ENCODE peak calls at places on chromosomes 5 and 9, in ten cellular contexts. U, O, P, B, J, N, F, M, Q and E are unnamed samples.

GRCh38 chr9:87800456-87800855 is 74.5 kb downstream of the CTSL start:
- DNase-seq in P (no peak), M (no peak), B (no peak), O (no peak), Q (no peak), U (no peak), N (no peak), J (no peak), F (no peak), E (no peak)

GRCh38 chr5:172939045-172939444 is 20.2 kb upstream of the RPL26L1 start:
- DNase-seq in J (peak; percentile 47), U (no peak), M (no peak), Q (no peak), P (no peak), F (peak; percentile 53), O (peak; percentile 44), B (no peak), N (no peak), E (no peak)

GRCh38 chr5:89117131-89117644 is 234.2 kb upstream of the MEF2C start:
- DNase-seq in Q (no peak), P (peak; percentile 7), B (no peak), U (no peak), M (no peak), O (no peak), N (no peak), J (no peak), F (no peak), E (peak; percentile 13)

GRCh38 chr5:528625-529511 is 4.6 kb upstream of the SLC9A3 start:
- DNase-seq in M (no peak), J (no peak), Q (no peak), O (no peak), N (no peak), U (peak; percentile 41), B (peak; percentile 14), P (no peak), F (peak; percentile 51), E (no peak)

GRCh38 chr5:181121675-181122561 is 9.1 kb downstream of the OR2V1 start:
- DNase-seq in F (no peak), P (no peak), O (no peak), M (no peak), Q (no peak), J (no peak), N (no peak), U (no peak), B (no peak), E (no peak)

GRCh38 chr9:104872959-104873850 is 54.8 kb downstream of the ABCA1 start:
- DNase-seq in J (peak; percentile 95), N (peak; percentile 95), B (peak; percentile 56), P (peak; percentile 96), Q (peak; percentile 48), F (no peak), U (no peak), O (no peak), M (peak; percentile 68), E (no peak)

GRCh38 chr5:92908952-92909351 is 672.1 kb downstream of the NR2F1-AS1 start:
- DNase-seq in M (no peak), P (no peak), O (no peak), U (no peak), N (no peak), F (no peak), Q (no peak), J (no peak), B (no peak), E (no peak)

GRCh38 chr9:130239741-130240241 is 25.8 kb upstream of the HMCN2 start:
- DNase-seq in B (peak; percentile 39), P (peak; percentile 19), N (no peak), O (no peak), M (no peak), U (peak; percentile 49), J (no peak), Q (no peak), F (no peak), E (no peak)

GRCh38 chr9:129247285-129248153 is 69.5 kb upstream of the IER5L start:
- DNase-seq in U (no peak), P (no peak), F (no peak), O (no peak), Q (no peak), N (no peak), M (no peak), B (peak; percentile 9), J (no peak), E (no peak)

GRCh38 chr9:82367016-82367415 is 378.4 kb downstream of the SPATA31D1 start:
- DNase-seq in N (no peak), P (no peak), O (no peak), M (no peak), J (no peak), F (no peak), Q (no peak), B (no peak), U (no peak), E (no peak)

GRCh38 chr9:82367929-82368328 is 379.4 kb downstream of the SPATA31D1 start:
- DNase-seq in F (no peak), M (no peak), Q (no peak), U (no peak), B (no peak), O (no peak), N (no peak), P (no peak), J (no peak), E (no peak)

GRCh38 chr9:82363666-82364065 is 375.1 kb downstream of the SPATA31D1 start:
- DNase-seq in P (no peak), U (no peak), B (no peak), F (no peak), N (no peak), O (no peak), J (no peak), M (no peak), Q (no peak), E (no peak)

GRCh38 chr9:82363236-82363635 is 374.7 kb downstream of the SPATA31D1 start:
- DNase-seq in P (no peak), Q (no peak), M (no peak), O (no peak), B (no peak), J (no peak), F (no peak), U (no peak), N (no peak), E (no peak)
- TF ChIP-seq CTCF in P (no peak), Q (no peak), M (no peak), O (no peak), B (no peak), J (no peak), F (no peak), U (no peak), N (no peak), E (no peak)

GRCh38 chr9:126413470-126414051 is 86.9 kb downstream of the MVB12B start:
- DNase-seq in M (no peak), Q (no peak), O (no peak), F (no peak), J (no peak), U (no peak), P (no peak), B (no peak), N (no peak), E (no peak)

GRCh38 chr9:126411948-126412284 is 85.3 kb downstream of the MVB12B start:
- DNase-seq in J (no peak), N (no peak), U (no peak), O (no peak), F (no peak), P (no peak), B (no peak), M (no peak), Q (no peak), E (no peak)

GRCh38 chr9:126412945-126413344 is 86.3 kb downstream of the MVB12B start:
- DNase-seq in J (peak; percentile 33), M (no peak), Q (no peak), B (no peak), N (no peak), P (peak; percentile 8), O (no peak), U (no peak), F (no peak), E (no peak)

GRCh38 chr9:126410229-126410628 is 83.6 kb downstream of the MVB12B start:
- DNase-seq in F (no peak), J (no peak), Q (no peak), N (no peak), B (no peak), M (no peak), P (no peak), U (no peak), O (no peak), E (no peak)

GRCh38 chr9:126411225-126411947 is 84.8 kb downstream of the MVB12B start:
- DNase-seq in P (no peak), F (no peak), B (no peak), U (no peak), M (no peak), J (peak; percentile 55), N (peak; percentile 74), Q (no peak), O (no peak), E (peak; percentile 70)
- H3K4me3 ChIP-seq in P (no peak overlapping the region), F (no peak overlapping the region), B (no peak overlapping the region), U (no peak overlapping the region), M (no peak overlapping the region), J (peak overlapping the region; percentile 7), N (no peak overlapping the region), Q (no peak overlapping the region), O (no peak overlapping the region), E (no peak overlapping the region)

GRCh38 chr9:121985792-121986494 is 107.2 kb downstream of the TTLL11 start:
- DNase-seq in B (peak; percentile 80), M (no peak), U (peak; percentile 54), P (peak; percentile 22), O (peak; percentile 81), F (no peak), N (peak; percentile 48), Q (no peak), J (peak; percentile 94), E (no peak)
- TF ChIP-seq CTCF in B (peak; percentile 42), M (no peak), U (no peak), P (no peak), O (no peak), F (no peak), N (peak; percentile 37), Q (no peak), J (peak; percentile 58), E (no peak)

GRCh38 chr5:169029087-169029486 is 271.9 kb downstream of the SLIT3 start:
- DNase-seq in P (no peak), U (no peak), M (no peak), O (no peak), Q (no peak), N (peak; percentile 39), F (no peak), B (no peak), J (peak; percentile 78), E (no peak)
- H3K4me3 ChIP-seq in P (no peak overlapping the region), U (no peak overlapping the region), M (no peak overlapping the region), O (no peak overlapping the region), Q (no peak overlapping the region), N (no peak overlapping the region), F (no peak overlapping the region), B (no peak overlapping the region), J (no peak overlapping the region), E (no peak overlapping the region)

DNA sequence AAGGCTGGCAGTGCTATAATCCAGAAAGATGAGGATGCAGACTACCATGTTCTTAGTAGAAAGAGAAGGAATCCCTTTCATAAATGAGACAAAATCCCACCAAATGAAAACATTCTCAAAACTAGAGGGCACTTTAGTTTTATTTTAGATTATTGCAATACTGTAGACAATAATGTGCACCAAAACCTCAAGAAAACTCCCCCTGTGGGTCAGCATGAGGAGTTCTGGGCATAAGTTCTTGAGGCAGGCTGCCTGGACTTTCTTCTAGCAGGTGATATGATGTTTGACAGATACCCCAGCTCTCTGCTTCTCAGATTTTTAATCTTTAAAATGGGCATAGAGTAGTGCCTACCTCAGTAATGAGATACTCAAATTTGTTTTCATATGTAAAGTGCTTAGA is 196.3 kb upstream of the CTNND2 start:
- DNase-seq in N (no peak), J (no peak), O (no peak), F (no peak), Q (no peak), B (no peak), M (no peak), U (no peak), P (no peak), E (no peak)
- TF ChIP-seq CTCF in N (no peak), J (no peak), O (no peak), F (no peak), Q (no peak), B (no peak), M (no peak), U (no peak), P (no peak), E (no peak)